ENCODE peak calls at places on chromosomes 7 and 10, in ten cellular contexts. One of them, this sample, is unnamed.

GRCh38 chr7:112596260-112596659 is 115.5 kb downstream of the LSMEM1 start:
- DNase-seq in astrocyte: peak; percentile 27
- DNase-seq in 8988T: no peak
- DNase-seq in astrocyte of the spinal cord: peak; percentile 59
- DNase-seq in stimulated activated CD4-positive, alpha-beta T cell treated with anti-CD3 and anti-CD28 coated beads, Interleukin-4, amount 100 ng/mL, for 1 hour: no peak
- DNase-seq in prostate gland: no peak
- DNase-seq in NCI-H2029 treated with DMSO at 0.1 percent for 48 hours: no peak
- DNase-seq in foreskin fibroblast: peak; percentile 51
- DNase-seq in HuH-7: no peak
- DNase-seq in heart left ventricle: no peak
- DNase-seq in this sample: no peak

GRCh38 chr7:24912424-24912823 is 67.6 kb downstream of the OSBPL3 start:
- DNase-seq in astrocyte: no peak
- DNase-seq in 8988T: no peak
- DNase-seq in astrocyte of the spinal cord: no peak
- DNase-seq in stimulated activated CD4-positive, alpha-beta T cell treated with anti-CD3 and anti-CD28 coated beads, Interleukin-4, amount 100 ng/mL, for 1 hour: no peak
- DNase-seq in prostate gland: no peak
- DNase-seq in NCI-H2029 treated with DMSO at 0.1 percent for 48 hours: no peak
- DNase-seq in foreskin fibroblast: no peak
- DNase-seq in HuH-7: no peak
- DNase-seq in heart left ventricle: no peak
- DNase-seq in this sample: no peak

GRCh38 chr10:30029890-30030261 is 29.5 kb downstream of the JCAD start:
- DNase-seq in astrocyte: no peak
- DNase-seq in 8988T: no peak
- DNase-seq in astrocyte of the spinal cord: no peak
- DNase-seq in stimulated activated CD4-positive, alpha-beta T cell treated with anti-CD3 and anti-CD28 coated beads, Interleukin-4, amount 100 ng/mL, for 1 hour: no peak
- DNase-seq in prostate gland: no peak
- DNase-seq in NCI-H2029 treated with DMSO at 0.1 percent for 48 hours: no peak
- DNase-seq in foreskin fibroblast: no peak
- DNase-seq in HuH-7: no peak
- DNase-seq in heart left ventricle: no peak
- DNase-seq in this sample: no peak

GRCh38 chr7:50660040-50660829 is 95.0 kb upstream of the DDC start:
- DNase-seq in astrocyte: no peak
- DNase-seq in 8988T: no peak
- DNase-seq in astrocyte of the spinal cord: no peak
- DNase-seq in stimulated activated CD4-positive, alpha-beta T cell treated with anti-CD3 and anti-CD28 coated beads, Interleukin-4, amount 100 ng/mL, for 1 hour: peak; percentile 37
- DNase-seq in prostate gland: no peak
- DNase-seq in NCI-H2029 treated with DMSO at 0.1 percent for 48 hours: no peak
- DNase-seq in foreskin fibroblast: no peak
- DNase-seq in HuH-7: no peak
- DNase-seq in heart left ventricle: peak; percentile 77
- DNase-seq in this sample: peak; percentile 42

GRCh38 chr10:123633106-123633505 is 33.0 kb upstream of the GPR26 start:
- DNase-seq in astrocyte: no peak
- DNase-seq in 8988T: no peak
- DNase-seq in astrocyte of the spinal cord: no peak
- DNase-seq in stimulated activated CD4-positive, alpha-beta T cell treated with anti-CD3 and anti-CD28 coated beads, Interleukin-4, amount 100 ng/mL, for 1 hour: no peak
- DNase-seq in prostate gland: no peak
- DNase-seq in NCI-H2029 treated with DMSO at 0.1 percent for 48 hours: no peak
- DNase-seq in foreskin fibroblast: no peak
- DNase-seq in HuH-7: no peak
- DNase-seq in heart left ventricle: no peak
- DNase-seq in this sample: no peak

GRCh38 chr10:70666960-70667798 is 5.1 kb upstream of the ADAMTS14 start:
- DNase-seq in astrocyte: peak; percentile 29
- DNase-seq in 8988T: no peak
- DNase-seq in astrocyte of the spinal cord: no peak
- DNase-seq in stimulated activated CD4-positive, alpha-beta T cell treated with anti-CD3 and anti-CD28 coated beads, Interleukin-4, amount 100 ng/mL, for 1 hour: no peak
- DNase-seq in prostate gland: no peak
- DNase-seq in NCI-H2029 treated with DMSO at 0.1 percent for 48 hours: no peak
- DNase-seq in foreskin fibroblast: no peak
- DNase-seq in HuH-7: no peak
- DNase-seq in heart left ventricle: no peak
- DNase-seq in this sample: no peak

GRCh38 chr10:119817991-119818888 is 54.4 kb downstream of the MCMBP start:
- DNase-seq in astrocyte: peak; percentile 50
- DNase-seq in 8988T: no peak
- DNase-seq in astrocyte of the spinal cord: peak; percentile 62
- DNase-seq in stimulated activated CD4-positive, alpha-beta T cell treated with anti-CD3 and anti-CD28 coated beads, Interleukin-4, amount 100 ng/mL, for 1 hour: no peak
- DNase-seq in prostate gland: peak; percentile 36
- DNase-seq in NCI-H2029 treated with DMSO at 0.1 percent for 48 hours: no peak
- DNase-seq in foreskin fibroblast: peak; percentile 30
- DNase-seq in HuH-7: no peak
- DNase-seq in heart left ventricle: peak; percentile 81
- DNase-seq in this sample: no peak

GRCh38 chr10:6162589-6163356 is 40.0 kb upstream of the PFKFB3 start:
- DNase-seq in astrocyte: no peak
- DNase-seq in 8988T: no peak
- DNase-seq in astrocyte of the spinal cord: no peak
- DNase-seq in stimulated activated CD4-positive, alpha-beta T cell treated with anti-CD3 and anti-CD28 coated beads, Interleukin-4, amount 100 ng/mL, for 1 hour: no peak
- DNase-seq in prostate gland: no peak
- DNase-seq in NCI-H2029 treated with DMSO at 0.1 percent for 48 hours: no peak
- DNase-seq in foreskin fibroblast: no peak
- DNase-seq in HuH-7: no peak
- DNase-seq in heart left ventricle: no peak
- DNase-seq in this sample: no peak

GRCh38 chr10:43250925-43251663 is 15.8 kb downstream of the RASGEF1A start:
- DNase-seq in astrocyte: no peak
- DNase-seq in 8988T: peak; percentile 27
- DNase-seq in astrocyte of the spinal cord: no peak
- DNase-seq in stimulated activated CD4-positive, alpha-beta T cell treated with anti-CD3 and anti-CD28 coated beads, Interleukin-4, amount 100 ng/mL, for 1 hour: no peak
- DNase-seq in prostate gland: no peak
- DNase-seq in NCI-H2029 treated with DMSO at 0.1 percent for 48 hours: no peak
- DNase-seq in foreskin fibroblast: no peak
- DNase-seq in HuH-7: no peak
- DNase-seq in heart left ventricle: peak; percentile 54
- DNase-seq in this sample: no peak

GRCh38 chr7:65840446-65840845 is 32.4 kb upstream of the VKORC1L1 start:
- DNase-seq in astrocyte: no peak
- DNase-seq in 8988T: no peak
- DNase-seq in astrocyte of the spinal cord: no peak
- DNase-seq in stimulated activated CD4-positive, alpha-beta T cell treated with anti-CD3 and anti-CD28 coated beads, Interleukin-4, amount 100 ng/mL, for 1 hour: no peak
- DNase-seq in prostate gland: no peak
- DNase-seq in NCI-H2029 treated with DMSO at 0.1 percent for 48 hours: no peak
- DNase-seq in foreskin fibroblast: no peak
- DNase-seq in HuH-7: no peak
- DNase-seq in heart left ventricle: no peak
- DNase-seq in this sample: no peak

This sample was measured in T-helper 22 cell.